ENCODE peak calls at places on chromosomes 12 and 14, in ten cellular contexts. F is activated CD8-positive, alpha-beta T cell treated with anti-CD3 and anti-CD28 coated beads for 36 hours; H is gastrocnemius medialis; P is left ventricle myocardium inferior; Y is fibroblast of mammary gland; A is A549; O is psoas muscle; W is neural crest cell; U is brain microvascular endothelial cell; Q is heart right ventricle. X is an unnamed sample.

GRCh38 chr12:121652767-121653497 is 16.5 kb downstream of the MORN3 start:
- DNase-seq in F (no peak), H (no peak), P (no peak), Y (no peak), A (no peak), O (no peak), W (no peak), U (no peak), Q (no peak), X (no peak)

GRCh38 chr14:37056473-37056872 is 115.9 kb downstream of the SLC25A21 start:
- DNase-seq in F (no peak), H (no peak), P (no peak), Y (peak), A (peak), O (no peak), W (no peak), U (peak), Q (no peak), X (no peak)

GRCh38 chr14:99401624-99402282 is 78.9 kb downstream of the SETD3 start:
- DNase-seq in F (no peak), H (no peak), P (no peak), Y (no peak), A (no peak), O (no peak), W (no peak), U (no peak), Q (no peak), X (no peak)

GRCh38 chr14:59020382-59020781 is 168.1 kb upstream of the DAAM1 start:
- DNase-seq in F (peak), H (no peak), P (no peak), Y (peak), A (no peak), O (no peak), W (no peak), U (peak), Q (no peak), X (peak)

GRCh38 chr14:77027538-77028383 is 747 bp downstream of the IRF2BPL start:
- DNase-seq in F (peak), H (peak), P (peak), Y (no peak), A (peak), O (peak), W (peak), U (peak), Q (peak), X (peak)

GRCh38 chr12:80576641-80577418 is 130.6 kb upstream of the MYF6 start:
- DNase-seq in F (no peak), H (no peak), P (no peak), Y (peak), A (no peak), O (no peak), W (no peak), U (no peak), Q (no peak), X (no peak)

GRCh38 chr14:84806627-84807026 is 723.3 kb upstream of the FLRT2 start:
- DNase-seq in F (no peak), H (no peak), P (no peak), Y (no peak), A (no peak), O (no peak), W (no peak), U (no peak), Q (no peak), X (no peak)

GRCh38 chr12:94150483-94151225 is 2.3 kb downstream of the PLXNC1 start:
- DNase-seq in F (peak), H (no peak), P (no peak), Y (no peak), A (no peak), O (peak), W (no peak), U (no peak), Q (no peak), X (peak)

GRCh38 chr14:50776522-50776921 is 54.4 kb downstream of the NIN start:
- DNase-seq in F (no peak), H (no peak), P (no peak), Y (no peak), A (no peak), O (no peak), W (no peak), U (no peak), Q (no peak), X (no peak)

GRCh38 chr12:62760779-62761178 is 174.2 kb downstream of the PPM1H start:
- DNase-seq in F (no peak), H (no peak), P (no peak), Y (peak), A (peak), O (no peak), W (no peak), U (peak), Q (no peak), X (peak)

GRCh38 chr14:83071888-83072501 is 1538.3 kb upstream of the SEL1L start:
- DNase-seq in F (no peak), H (no peak), P (no peak), Y (peak), A (no peak), O (no peak), W (no peak), U (no peak), Q (no peak), X (no peak)

GRCh38 chr12:115572440-115572839 is 705.1 kb downstream of the MED13L start:
- DNase-seq in F (no peak), H (no peak), P (no peak), Y (peak), A (no peak), O (no peak), W (no peak), U (no peak), Q (no peak), X (no peak)

GRCh38 chr14:71119075-71119474 is 211.8 kb downstream of the PCNX1 start:
- DNase-seq in F (peak), H (no peak), P (no peak), Y (peak), A (no peak), O (no peak), W (no peak), U (peak), Q (no peak), X (no peak)

GRCh38 chr14:99260652-99261551 is 11.1 kb downstream of the BCL11B start:
- DNase-seq in F (peak), H (no peak), P (no peak), Y (no peak), A (no peak), O (no peak), W (no peak), U (no peak), Q (no peak), X (no peak)

GRCh38 chr12:31517994-31518393 is 72.9 kb downstream of the DENND5B start:
- DNase-seq in F (no peak), H (no peak), P (no peak), Y (no peak), A (no peak), O (no peak), W (no peak), U (no peak), Q (no peak), X (no peak)

GRCh38 chr12:122322501-122322900 is 56.2 kb upstream of the VPS33A start:
- DNase-seq in F (no peak), H (no peak), P (no peak), Y (peak), A (no peak), O (no peak), W (no peak), U (no peak), Q (no peak), X (no peak)

GRCh38 chr14:33996450-33996849 is 45.6 kb upstream of the EGLN3 start:
- DNase-seq in F (no peak), H (no peak), P (no peak), Y (no peak), A (no peak), O (no peak), W (no peak), U (no peak), Q (no peak), X (no peak)

GRCh38 chr14:96256420-96256819 is 410 bp downstream of the BDKRB1 start:
- DNase-seq in F (no peak), H (no peak), P (no peak), Y (peak), A (no peak), O (no peak), W (no peak), U (no peak), Q (no peak), X (no peak)
- TF ChIP-seq CTCF in F (no peak), H (no peak), P (no peak), Y (peak), A (no peak), O (no peak), W (no peak), U (no peak), Q (no peak), X (no peak)

GRCh38 chr12:53302903-53303302 is 3.4 kb downstream of the MYG1 start:
- DNase-seq in F (no peak), H (no peak), P (no peak), Y (no peak), A (no peak), O (peak), W (no peak), U (no peak), Q (no peak), X (no peak)

GRCh38 chr12:53300187-53300586 is 692 bp downstream of the MYG1 start:
- DNase-seq in F (peak), H (no peak), P (no peak), Y (peak), A (no peak), O (no peak), W (no peak), U (peak), Q (no peak), X (no peak)

GRCh38 chr12:53298154-53298553 is 1.3 kb upstream of the MYG1 start:
- DNase-seq in F (no peak), H (no peak), P (no peak), Y (peak), A (no peak), O (no peak), W (no peak), U (peak), Q (no peak), X (no peak)

GRCh38 chr12:53299101-53299453 is 418 bp upstream of the MYG1 start:
- DNase-seq in F (peak), H (no peak), P (no peak), Y (peak), A (peak), O (no peak), W (no peak), U (peak), Q (no peak), X (peak)

GRCh38 chr12:53299454-53300180 is at the start of gene MYG1:
- DNase-seq in F (peak), H (peak), P (peak), Y (peak), A (peak), O (peak), W (peak), U (peak), Q (peak), X (peak)
- TF ChIP-seq CTCF in F (no peak), H (no peak), P (peak), Y (peak), A (no peak), O (no peak), W (peak), U (peak), Q (peak), X (peak)

GRCh38 chr12:12008232-12008850 is 62.4 kb upstream of the BCL2L14 start:
- DNase-seq in F (peak), H (no peak), P (no peak), Y (no peak), A (no peak), O (no peak), W (peak), U (no peak), Q (no peak), X (no peak)
- TF ChIP-seq CTCF in F (peak), H (no peak), P (no peak), Y (peak), A (no peak), O (no peak), W (peak), U (peak), Q (no peak), X (peak)

GRCh38 chr14:90756755-90757345 is 59.4 kb downstream of the TTC7B start:
- DNase-seq in F (peak), H (peak), P (no peak), Y (no peak), A (no peak), O (peak), W (no peak), U (no peak), Q (no peak), X (no peak)
- TF ChIP-seq CTCF in F (no peak), H (no peak), P (no peak), Y (no peak), A (no peak), O (peak), W (no peak), U (no peak), Q (no peak), X (no peak)

GRCh38 chr14:74548881-74549280 is 55.3 kb downstream of the ISCA2 start:
- DNase-seq in F (no peak), H (peak), P (peak), Y (peak), A (no peak), O (peak), W (no peak), U (peak), Q (peak), X (no peak)

GRCh38 chr14:74550071-74550470 is 56.5 kb downstream of the ISCA2 start:
- DNase-seq in F (no peak), H (no peak), P (no peak), Y (no peak), A (no peak), O (peak), W (no peak), U (no peak), Q (no peak), X (no peak)

GRCh38 chr14:74551431-74551830 is 57.9 kb downstream of the ISCA2 start:
- DNase-seq in F (no peak), H (no peak), P (no peak), Y (no peak), A (no peak), O (peak), W (no peak), U (no peak), Q (no peak), X (no peak)

GRCh38 chr14:74551001-74551400 is 57.4 kb downstream of the ISCA2 start:
- DNase-seq in F (no peak), H (no peak), P (no peak), Y (no peak), A (no peak), O (peak), W (no peak), U (no peak), Q (no peak), X (no peak)

GRCh38 chr14:74549588-74549987 is 56.0 kb downstream of the ISCA2 start:
- DNase-seq in F (peak), H (no peak), P (no peak), Y (peak), A (no peak), O (peak), W (no peak), U (no peak), Q (no peak), X (peak)
- TF ChIP-seq CTCF in F (no peak), H (no peak), P (peak), Y (peak), A (peak), O (no peak), W (no peak), U (peak), Q (no peak), X (peak)

X was measured in Caco-2.